ENCODE peak calls at places on chromosomes 11 and 22, in ten cellular contexts. Y is fibroblast of the aortic adventitia, Q is PC-3, Z is pancreas, T is AG09309, J is ovary, A is heart right ventricle, W is coronary artery, C is astrocyte of the spinal cord, S is H1. P is an unnamed sample.
A peak's percentile ranks its signal among the peaks of the same experiment; 100 is the strongest.

GRCh38 chr11:33553486-33553885 is 147.1 kb downstream of the C11orf91 start:
- DNase-seq in Y (no peak), Q (peak; percentile 45), Z (no peak), T (no peak), J (no peak), A (no peak), W (no peak), C (no peak), S (no peak), P (no peak)

GRCh38 chr11:2848497-2848896 is 37.1 kb downstream of the CDKN1C start:
- DNase-seq in Y (no peak), Q (no peak), Z (no peak), T (no peak), J (no peak), A (no peak), W (no peak), C (no peak), S (no peak), P (no peak)

GRCh38 chr22:44085743-44086741 is 61.9 kb downstream of the PARVB start:
- DNase-seq in Y (peak; percentile 92), Q (peak; percentile 90), Z (no peak), T (no peak), J (peak; percentile 76), A (peak; percentile 72), W (no peak), C (peak; percentile 64), S (no peak), P (peak; percentile 55)

GRCh38 chr11:820655-821512 is 2.2 kb downstream of the PNPLA2 start:
- DNase-seq in Y (peak; percentile 63), Q (peak; percentile 84), Z (peak; percentile 96), T (no peak), J (peak; percentile 61), A (peak; percentile 80), W (peak; percentile 97), C (no peak), S (no peak), P (no peak)

GRCh38 chr11:22792497-22792896 is 37.1 kb downstream of the SVIP start:
- DNase-seq in Y (peak; percentile 82), Q (peak; percentile 78), Z (no peak), T (no peak), J (no peak), A (no peak), W (no peak), C (peak; percentile 62), S (no peak), P (no peak)

GRCh38 chr22:47693606-47694005 is 931.2 kb downstream of the TBC1D22A start:
- DNase-seq in Y (no peak), Q (no peak), Z (no peak), T (no peak), J (no peak), A (no peak), W (no peak), C (no peak), S (peak; percentile 16), P (no peak)

GRCh38 chr11:124612567-124613245 is 1.5 kb downstream of the PANX3 start:
- DNase-seq in Y (no peak), Q (no peak), Z (no peak), T (no peak), J (no peak), A (no peak), W (no peak), C (no peak), S (no peak), P (no peak)

GRCh38 chr11:94926271-94926625 is 47.1 kb downstream of the CWC15 start:
- DNase-seq in Y (no peak), Q (no peak), Z (no peak), T (no peak), J (no peak), A (no peak), W (no peak), C (no peak), S (no peak), P (no peak)

GRCh38 chr22:46072981-46073682 is 77.2 kb upstream of the PPARA start:
- DNase-seq in Y (no peak), Q (no peak), Z (peak; percentile 18), T (no peak), J (no peak), A (peak; percentile 4), W (peak; percentile 55), C (no peak), S (no peak), P (peak; percentile 30)

GRCh38 chr11:7511405-7511804 is 2.4 kb upstream of the PPFIBP2 start:
- DNase-seq in Y (peak; percentile 41), Q (no peak), Z (no peak), T (no peak), J (peak; percentile 33), A (peak; percentile 29), W (peak; percentile 77), C (no peak), S (no peak), P (no peak)

GRCh38 chr11:105862736-105863367 is 159.2 kb downstream of the MSANTD4 start:
- DNase-seq in Y (peak; percentile 76), Q (peak; percentile 83), Z (no peak), T (peak; percentile 10), J (no peak), A (no peak), W (no peak), C (peak; percentile 65), S (no peak), P (peak; percentile 59)

GRCh38 chr22:30327864-30328345 is 1.2 kb upstream of the TBC1D10A start:
- DNase-seq in Y (no peak), Q (peak; percentile 60), Z (no peak), T (no peak), J (no peak), A (no peak), W (no peak), C (no peak), S (no peak), P (peak; percentile 43)

GRCh38 chr11:88275636-88276035 is 61.9 kb downstream of the CTSC start:
- DNase-seq in Y (no peak), Q (no peak), Z (no peak), T (no peak), J (no peak), A (no peak), W (no peak), C (no peak), S (no peak), P (no peak)

GRCh38 chr11:88282789-88283188 is 54.7 kb downstream of the CTSC start:
- DNase-seq in Y (no peak), Q (no peak), Z (no peak), T (no peak), J (no peak), A (no peak), W (no peak), C (no peak), S (no peak), P (no peak)

GRCh38 chr11:88280673-88281316 is 56.7 kb downstream of the CTSC start:
- DNase-seq in Y (peak; percentile 81), Q (no peak), Z (no peak), T (peak; percentile 31), J (no peak), A (no peak), W (no peak), C (peak; percentile 56), S (no peak), P (no peak)

GRCh38 chr11:88284306-88285057 is 53.1 kb downstream of the CTSC start:
- DNase-seq in Y (peak; percentile 46), Q (no peak), Z (no peak), T (no peak), J (no peak), A (no peak), W (no peak), C (peak; percentile 54), S (no peak), P (no peak)

DNA sequence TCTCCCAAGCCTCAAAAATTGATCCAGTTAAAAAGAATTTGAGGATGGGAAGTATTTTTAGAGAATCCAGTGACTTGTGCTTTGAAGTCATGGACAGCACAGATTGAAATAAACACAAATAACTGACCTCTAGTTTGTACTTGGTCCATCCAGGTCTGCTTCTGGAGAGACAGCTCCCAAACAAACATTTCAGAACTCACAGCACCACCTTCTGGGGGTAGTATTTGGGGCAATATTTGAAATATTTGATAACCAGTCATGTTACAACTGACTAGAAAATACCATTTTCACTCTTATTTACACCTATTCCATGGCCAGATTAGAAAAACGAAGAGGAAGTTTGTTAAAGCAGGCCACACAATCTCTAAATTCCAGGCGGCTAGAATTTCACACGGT is 56.2 kb downstream of the CTSC start:
- DNase-seq in Y (peak; percentile 50), Q (peak; percentile 44), Z (no peak), T (no peak), J (no peak), A (no peak), W (no peak), C (peak; percentile 15), S (no peak), P (no peak)
- H3K4me3 ChIP-seq in Y (no peak overlapping the region), Q (no peak overlapping the region), Z (no peak overlapping the region), T (no peak overlapping the region), J (no peak overlapping the region), A (no peak overlapping the region), W (no peak overlapping the region), C (no peak overlapping the region), S (no peak overlapping the region), P (no peak overlapping the region)

GRCh38 chr11:8533332-8533731 is 60.7 kb downstream of the STK33 start:
- DNase-seq in Y (no peak), Q (no peak), Z (no peak), T (no peak), J (no peak), A (no peak), W (no peak), C (no peak), S (no peak), P (no peak)
- TF ChIP-seq CTCF in Y (no peak), Q (no peak), Z (no peak), T (no peak), J (no peak), A (no peak), W (no peak), C (no peak), S (no peak), P (no peak)

GRCh38 chr11:44955019-44955738 is 4.5 kb upstream of the TP53I11 start:
- DNase-seq in Y (peak; percentile 83), Q (peak; percentile 46), Z (no peak), T (peak; percentile 37), J (peak; percentile 57), A (peak; percentile 44), W (no peak), C (peak; percentile 63), S (no peak), P (peak; percentile 92)
- H3K4me3 ChIP-seq in Y (no peak overlapping the region), Q (no peak overlapping the region), Z (no peak overlapping the region), T (no peak overlapping the region), J (no peak overlapping the region), A (no peak overlapping the region), W (no peak overlapping the region), C (no peak overlapping the region), S (no peak overlapping the region), P (no peak overlapping the region)

DNA sequence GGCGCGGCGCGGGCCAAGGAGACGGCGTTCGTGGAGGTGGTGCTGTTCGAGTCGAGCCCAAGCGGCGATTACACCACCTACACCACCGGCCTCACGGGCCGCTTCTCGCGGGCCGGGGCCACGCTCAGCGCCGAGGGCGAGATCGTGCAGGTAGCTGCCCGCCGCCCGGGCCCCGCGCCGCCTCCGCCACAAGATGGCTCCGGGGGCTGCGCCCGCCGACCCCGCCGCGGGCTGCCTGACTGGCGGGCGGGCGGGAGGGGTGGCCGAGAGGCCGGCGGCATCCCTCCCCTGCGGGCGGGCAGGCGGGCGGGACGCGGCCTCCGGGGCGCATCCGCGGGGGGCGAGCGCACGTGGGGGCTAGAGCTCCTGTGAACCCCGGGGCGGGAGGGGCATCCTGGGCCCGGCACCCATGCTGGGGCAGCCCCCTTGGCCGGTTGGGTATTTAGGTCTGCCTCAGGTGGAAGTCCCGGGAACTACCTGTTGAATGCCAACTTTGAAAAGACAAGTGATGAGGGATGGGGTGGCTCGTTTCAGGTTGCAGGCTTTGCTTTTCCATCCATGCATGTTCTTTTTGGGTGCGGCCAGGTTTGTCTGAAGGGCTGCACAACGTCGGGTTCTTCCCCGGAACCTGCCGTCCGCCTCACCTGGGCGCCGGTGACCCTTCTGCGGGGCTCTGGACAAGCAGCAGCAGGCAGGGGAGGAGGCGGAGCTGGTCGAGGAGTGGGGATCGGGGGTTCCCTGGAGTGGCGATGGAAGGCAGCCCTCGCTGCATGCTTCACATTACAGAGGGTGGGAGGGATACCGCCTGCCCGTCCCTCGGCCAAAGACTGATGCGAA is 763 bp downstream of the ZNRF3 start:
- DNase-seq in Y (peak; percentile 30), Q (peak; percentile 32), Z (peak; percentile 84), T (no peak), J (peak; percentile 55), A (peak; percentile 43), W (peak; percentile 76), C (no peak), S (peak; percentile 79), P (peak; percentile 59)
- TF ChIP-seq CTCF in Y (no peak), Q (no peak), Z (no peak), T (no peak), J (no peak), A (no peak), W (no peak), C (no peak), S (peak; percentile 34), P (no peak)

P was measured in fibroblast of villous mesenchyme.